ENCODE peak calls at places on chromosome 7, in six cellular contexts. U, J, N, Z, O and A are unnamed samples.

GRCh38 chr7:40579401-40579800 is 444.6 kb downstream of the SUGCT start:
- DNase-seq in Z (no peak), U (no peak), J (no peak), O (no peak), N (no peak), A (no peak)

GRCh38 chr7:131244259-131244852 is 83.3 kb upstream of the MKLN1 start:
- DNase-seq in Z (no peak), N (no peak), U (peak; percentile 82), J (no peak), O (peak; percentile 17), A (peak; percentile 84)

GRCh38 chr7:20647908-20648776 is 32.7 kb downstream of the ABCB5 start:
- DNase-seq in O (no peak), J (no peak), Z (no peak), U (no peak), N (peak; percentile 27), A (peak; percentile 46)

GRCh38 chr7:102193806-102194205 is 92.9 kb upstream of the SH2B2 start:
- DNase-seq in J (no peak), Z (no peak), N (no peak), O (no peak), U (no peak), A (no peak)

GRCh38 chr7:68504766-68505165 is 1093.5 kb upstream of the AUTS2 start:
- DNase-seq in U (no peak), Z (no peak), O (no peak), J (no peak), N (no peak), A (no peak)

GRCh38 chr7:20785211-20786048 is 1.3 kb downstream of the SP8 start:
- DNase-seq in U (no peak), N (peak; percentile 40), Z (no peak), J (no peak), O (no peak), A (no peak)

GRCh38 chr7:38825721-38826440 is 83.1 kb downstream of the VPS41 start:
- DNase-seq in Z (no peak), O (no peak), U (no peak), N (no peak), J (no peak), A (no peak)

GRCh38 chr7:70313251-70313650 is 715.0 kb downstream of the AUTS2 start:
- DNase-seq in U (no peak), N (no peak), J (no peak), Z (no peak), O (no peak), A (no peak)

GRCh38 chr7:128591705-128592104 is 80.4 kb upstream of the GARIN1A start:
- DNase-seq in J (no peak), N (no peak), Z (no peak), O (no peak), U (no peak), A (no peak)

GRCh38 chr7:102891693-102892261 is 21.0 kb upstream of the LRRC17 start:
- DNase-seq in U (peak; percentile 58), Z (peak; percentile 26), O (peak; percentile 15), N (peak; percentile 41), J (no peak), A (no peak)

GRCh38 chr7:82413237-82413636 is 30.3 kb downstream of the CACNA2D1 start:
- DNase-seq in Z (no peak), U (no peak), O (no peak), J (no peak), N (no peak), A (no peak)

GRCh38 chr7:110718514-110719205 is 372.3 kb upstream of the LRRN3 start:
- DNase-seq in U (no peak), J (no peak), Z (no peak), N (no peak), O (no peak), A (no peak)

GRCh38 chr7:130872756-130873448 is 138.9 kb upstream of the KLF14 start:
- DNase-seq in U (no peak), N (no peak), Z (no peak), J (no peak), O (no peak), A (no peak)

GRCh38 chr7:9796241-9796640 is 1177.4 kb upstream of the PHF14 start:
- DNase-seq in Z (no peak), N (no peak), J (no peak), U (no peak), O (no peak), A (no peak)

GRCh38 chr7:98628916-98629525 is 11.9 kb downstream of the NPTX2 start:
- DNase-seq in U (no peak), O (no peak), Z (no peak), N (no peak), J (no peak), A (no peak)

GRCh38 chr7:103380395-103381191 is 33.1 kb downstream of the PSMC2 start:
- DNase-seq in O (no peak), U (no peak), N (no peak), J (no peak), Z (no peak), A (no peak)

GRCh38 chr7:28759373-28760013 is 198.6 kb downstream of the TRIL start:
- DNase-seq in J (no peak), Z (no peak), U (no peak), O (no peak), N (no peak), A (no peak)

GRCh38 chr7:116528008-116528789 is 3.4 kb downstream of the CAV1 start:
- DNase-seq in J (no peak), Z (no peak), N (peak; percentile 21), U (peak; percentile 18), O (peak; percentile 27), A (peak; percentile 43)

GRCh38 chr7:43921423-43921822 is 4.8 kb upstream of the UBE2D4 start:
- DNase-seq in J (no peak), U (peak; percentile 54), O (no peak), Z (no peak), N (peak; percentile 74), A (no peak)

GRCh38 chr7:43929529-43930457 is 3.6 kb downstream of the UBE2D4 start:
- DNase-seq in O (no peak), Z (no peak), J (no peak), U (no peak), N (no peak), A (no peak)

GRCh38 chr7:43922726-43923125 is 3.5 kb upstream of the UBE2D4 start:
- DNase-seq in J (no peak), N (no peak), Z (no peak), U (no peak), O (no peak), A (no peak)

GRCh38 chr7:43927810-43928209 is 1.6 kb downstream of the UBE2D4 start:
- DNase-seq in U (no peak), N (no peak), O (no peak), J (no peak), Z (no peak), A (no peak)

DNA sequence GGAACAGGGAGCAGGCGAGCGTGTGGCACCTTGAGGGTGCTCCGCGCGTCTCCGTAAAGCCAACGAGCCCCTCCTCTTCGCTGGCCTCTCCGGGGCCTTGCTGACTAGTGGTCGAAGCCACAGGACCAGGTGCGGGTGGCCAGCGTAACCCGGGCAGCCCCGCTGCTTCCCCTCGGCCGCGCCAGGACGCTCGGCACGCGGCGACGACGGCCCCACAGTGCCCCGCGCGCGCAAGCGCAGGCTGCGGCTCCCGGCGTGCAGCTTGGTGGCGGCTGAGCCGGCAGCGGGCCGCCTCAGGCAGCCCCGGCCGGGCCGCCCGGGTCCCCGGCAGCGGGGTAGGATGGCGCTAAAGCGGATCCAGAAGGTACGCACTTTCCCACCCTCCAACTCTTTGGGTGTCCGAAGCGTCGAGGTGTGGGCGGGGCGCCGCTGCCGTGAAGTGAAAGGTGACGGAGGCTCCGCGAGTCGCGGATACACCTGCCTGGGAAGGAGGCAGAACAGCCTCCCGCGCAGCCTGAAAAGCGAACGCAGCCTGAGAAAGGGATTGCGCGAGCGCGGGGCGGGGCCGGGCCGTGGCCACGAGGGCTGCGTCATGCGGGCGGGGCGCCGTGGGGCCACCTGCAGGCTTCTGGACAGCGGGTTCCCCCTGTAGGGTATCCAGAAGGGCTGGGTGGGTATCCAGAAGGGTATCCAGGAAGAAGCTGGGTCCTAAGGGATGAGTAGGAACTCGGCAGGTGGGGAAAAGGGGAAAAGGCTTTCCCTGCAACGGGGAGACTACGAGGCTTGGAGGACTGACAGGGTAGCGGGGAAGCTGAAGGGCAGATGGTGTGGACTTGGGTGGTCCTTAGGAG is at the start of gene UBE2D4:
- DNase-seq in U (peak; percentile 85), J (peak; percentile 98), Z (peak; percentile 75), O (peak; percentile 95), N (peak; percentile 95), A (peak; percentile 93)
- TF ChIP-seq POLR2A in U (peak; percentile 98), J (peak; percentile 79), Z (peak; percentile 84), O (peak; percentile 98), N (peak; percentile 99), A (peak; percentile 20)

DNA sequence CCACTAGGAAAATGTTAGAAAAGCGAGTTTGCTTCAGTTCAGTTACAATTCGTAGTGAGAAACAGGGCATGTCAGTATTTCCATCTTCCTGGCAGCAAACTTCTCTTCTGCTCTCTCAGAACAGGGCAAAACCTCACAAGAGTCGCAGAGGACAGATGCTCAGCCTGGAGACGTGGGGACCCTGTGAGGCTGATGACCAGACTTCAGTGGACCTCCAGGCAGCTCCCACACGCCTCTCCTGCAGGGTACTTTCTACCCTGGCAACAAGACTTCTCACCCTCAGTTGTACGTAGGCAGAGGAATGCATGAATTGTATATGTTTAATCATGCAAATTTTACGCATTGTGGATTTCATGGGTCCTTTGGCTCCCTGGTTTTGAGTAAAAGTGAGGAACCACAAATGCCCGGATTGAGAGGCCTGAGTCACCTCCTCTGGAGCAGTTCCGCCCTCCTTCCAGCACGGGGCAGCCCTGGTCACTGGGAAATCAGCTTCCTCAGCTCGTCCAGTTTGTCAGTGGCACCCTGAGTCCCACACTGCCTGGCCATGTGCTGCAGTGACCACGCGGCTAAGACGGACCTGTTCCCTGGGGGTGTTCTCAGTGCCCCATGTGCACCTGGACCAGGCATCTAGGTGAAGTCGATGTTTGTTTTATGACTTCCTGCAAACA is 165.3 kb downstream of the TNS3 start:
- DNase-seq in O (no peak), Z (no peak), U (no peak), N (no peak), J (no peak), A (no peak)
- TF ChIP-seq CTCF in O (no peak), Z (no peak), U (no peak), N (no peak), J (no peak), A (no peak)

DNA sequence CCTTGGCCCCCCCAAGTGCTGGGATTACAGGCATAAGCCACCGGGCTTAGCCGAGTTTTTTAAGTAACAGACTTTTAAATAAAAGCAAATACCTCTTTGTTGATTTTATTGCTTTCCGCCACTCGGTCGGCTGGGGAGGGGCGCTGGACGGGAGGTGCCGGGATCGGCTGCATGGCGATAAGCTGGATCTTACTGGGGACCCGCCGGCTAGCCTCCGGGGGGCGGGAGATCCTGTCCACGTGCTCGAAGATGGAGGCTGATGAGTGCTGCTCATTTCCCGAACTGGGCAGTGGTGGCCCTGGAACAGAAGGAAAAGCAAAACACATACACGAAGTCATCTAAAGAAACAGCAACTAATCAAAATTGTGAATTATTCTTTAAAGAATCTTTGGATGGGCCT is 73.1 kb upstream of the ATP6V0A4 start:
- DNase-seq in U (no peak), J (no peak), O (no peak), N (no peak), Z (no peak), A (no peak)
- H3K36me3 ChIP-seq in U (no peaks in the 10 kb centered on the region), J (no peaks in the 10 kb centered on the region), O (no peaks in the 10 kb centered on the region), N (peaks cover 20% of the 10 kb centered on the region), Z (no peaks in the 10 kb centered on the region), A (no peaks in the 10 kb centered on the region)

DNA sequence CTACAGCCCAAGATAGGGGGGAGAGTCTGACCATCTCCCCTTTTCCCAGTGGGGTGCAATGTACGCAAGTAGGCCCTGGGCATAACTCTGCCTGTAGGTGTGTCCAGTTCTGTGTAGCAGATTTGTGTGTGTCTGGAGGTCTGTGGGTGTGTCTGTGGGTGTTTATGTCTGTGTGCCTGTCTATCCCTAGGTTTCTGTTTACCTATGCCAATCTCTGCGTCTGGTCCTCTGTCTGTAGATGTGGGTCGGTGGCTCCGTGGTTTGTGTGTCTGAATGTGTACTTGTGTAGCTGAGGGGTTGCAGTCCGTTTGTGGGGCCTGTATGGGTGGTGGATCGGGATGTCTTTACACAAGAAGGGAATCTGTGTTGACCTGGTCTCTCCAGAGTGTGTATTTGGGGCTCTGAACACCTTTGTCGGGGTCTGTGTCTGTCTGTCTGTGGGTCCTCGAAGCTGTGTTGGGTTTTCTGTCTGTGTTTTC is 948 bp downstream of the NYAP1 start:
- DNase-seq in U (no peak), Z (no peak), N (no peak), J (no peak), O (no peak), A (no peak)
- TF ChIP-seq POLR2A in U (no peak), Z (no peak), N (no peak), J (no peak), O (no peak), A (no peak)